ENCODE peak calls at places on chromosomes 13 and 19, in seven cellular contexts. P is astrocyte of the cerebellum, U is pancreas, H is BJ, T is transverse colon, X is HFFc6, Z is H9. F is an unnamed sample.
A peak's percentile ranks its signal among the peaks of the same experiment; 100 is the strongest.

GRCh38 chr13:99955747-99956472 is 15.7 kb downstream of the ZIC5 start:
- DNase-seq in P (peak; percentile 62), U (peak; percentile 59), H (no peak), T (no peak), X (peak; percentile 7), Z (peak; percentile 47), F (no peak)

GRCh38 chr19:55697069-55697440 is 22.0 kb downstream of the EPN1 start:
- DNase-seq in P (no peak), U (no peak), H (no peak), T (no peak), X (no peak), Z (no peak), F (no peak)

GRCh38 chr13:114194853-114195252 is 15.8 kb downstream of the CFAP97D2 start:
- DNase-seq in P (no peak), U (no peak), H (no peak), T (no peak), X (no peak), Z (no peak), F (no peak)

GRCh38 chr19:46787331-46788100 is 878 bp downstream of the SLC1A5 start:
- DNase-seq in P (no peak), U (peak; percentile 87), H (no peak), T (peak; percentile 62), X (peak; percentile 57), Z (peak; percentile 56), F (peak; percentile 54)

GRCh38 chr19:16585808-16586476 is 13.7 kb upstream of the SLC35E1 start:
- DNase-seq in P (no peak), U (peak; percentile 27), H (no peak), T (peak; percentile 62), X (no peak), Z (no peak), F (peak; percentile 78)

GRCh38 chr13:114339779-114340534 is 25.7 kb downstream of the CHAMP1 start:
- DNase-seq in P (peak; percentile 5), U (no peak), H (no peak), T (peak; percentile 59), X (peak; percentile 55), Z (no peak), F (no peak)

GRCh38 chr13:101144808-101145419 is 271.4 kb downstream of the NALCN start:
- DNase-seq in P (peak; percentile 63), U (no peak), H (no peak), T (no peak), X (peak; percentile 41), Z (no peak), F (no peak)

GRCh38 chr19:29785955-29786589 is 25.7 kb upstream of the CCNE1 start:
- DNase-seq in P (no peak), U (no peak), H (no peak), T (no peak), X (no peak), Z (peak; percentile 68), F (no peak)

GRCh38 chr13:80504453-80504852 is 163.5 kb upstream of the SPRY2 start:
- DNase-seq in P (no peak), U (no peak), H (no peak), T (no peak), X (no peak), Z (no peak), F (no peak)

GRCh38 chr19:46408611-46409039 is 4.7 kb downstream of the CCDC8 start:
- DNase-seq in P (no peak), U (peak; percentile 77), H (no peak), T (peak; percentile 51), X (no peak), Z (no peak), F (no peak)

GRCh38 chr19:343941-344624 is 513 bp downstream of the MIER2 start:
- DNase-seq in P (no peak), U (no peak), H (no peak), T (no peak), X (no peak), Z (no peak), F (no peak)

GRCh38 chr13:112452380-112453206 is 76.4 kb downstream of the SPACA7 start:
- DNase-seq in P (no peak), U (peak; percentile 64), H (no peak), T (no peak), X (no peak), Z (peak; percentile 20), F (no peak)

GRCh38 chr19:21092107-21092506 is 10.1 kb downstream of the ZNF714 start:
- DNase-seq in P (no peak), U (no peak), H (peak; percentile 3), T (no peak), X (peak; percentile 14), Z (no peak), F (no peak)

GRCh38 chr13:29760561-29760960 is 89.9 kb downstream of the UBL3 start:
- DNase-seq in P (no peak), U (no peak), H (no peak), T (no peak), X (no peak), Z (no peak), F (no peak)

GRCh38 chr13:30021611-30022010 is 171.2 kb upstream of the UBL3 start:
- DNase-seq in P (no peak), U (no peak), H (no peak), T (no peak), X (peak; percentile 17), Z (no peak), F (no peak)

GRCh38 chr13:26872444-26873173 is 112.0 kb upstream of the GPR12 start:
- DNase-seq in P (no peak), U (no peak), H (no peak), T (peak; percentile 33), X (peak; percentile 24), Z (peak; percentile 81), F (peak; percentile 20)

GRCh38 chr13:72141845-72142470 is 275.0 kb upstream of the DACH1 start:
- DNase-seq in P (peak; percentile 86), U (no peak), H (no peak), T (no peak), X (no peak), Z (no peak), F (no peak)

DNA sequence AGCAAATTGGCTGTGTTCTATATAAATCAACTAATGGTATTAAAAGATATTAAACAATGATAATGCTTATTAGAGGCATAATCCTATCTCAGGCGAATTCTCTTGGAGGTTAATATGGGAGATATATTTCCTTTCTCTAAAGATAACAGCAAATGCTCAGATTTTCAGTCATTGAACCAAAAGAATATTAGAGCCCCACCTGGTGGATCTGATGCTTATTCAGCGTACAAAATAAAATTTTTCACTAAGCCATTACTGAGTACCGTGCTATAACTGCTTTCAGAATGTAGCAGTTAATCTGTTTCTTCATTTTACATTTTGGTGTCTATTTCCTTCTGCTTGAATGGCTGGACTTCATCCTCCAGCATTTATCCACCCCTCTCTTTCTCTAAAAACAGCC is 143.3 kb upstream of the IPO5 start:
- DNase-seq in P (no peak), U (no peak), H (no peak), T (no peak), X (peak; percentile 13), Z (no peak), F (no peak)
- TF ChIP-seq CTCF in P (peak; percentile 42), U (no peak), H (peak; percentile 45), T (no peak), X (peak; percentile 78), Z (peak; percentile 55), F (no peak)

DNA sequence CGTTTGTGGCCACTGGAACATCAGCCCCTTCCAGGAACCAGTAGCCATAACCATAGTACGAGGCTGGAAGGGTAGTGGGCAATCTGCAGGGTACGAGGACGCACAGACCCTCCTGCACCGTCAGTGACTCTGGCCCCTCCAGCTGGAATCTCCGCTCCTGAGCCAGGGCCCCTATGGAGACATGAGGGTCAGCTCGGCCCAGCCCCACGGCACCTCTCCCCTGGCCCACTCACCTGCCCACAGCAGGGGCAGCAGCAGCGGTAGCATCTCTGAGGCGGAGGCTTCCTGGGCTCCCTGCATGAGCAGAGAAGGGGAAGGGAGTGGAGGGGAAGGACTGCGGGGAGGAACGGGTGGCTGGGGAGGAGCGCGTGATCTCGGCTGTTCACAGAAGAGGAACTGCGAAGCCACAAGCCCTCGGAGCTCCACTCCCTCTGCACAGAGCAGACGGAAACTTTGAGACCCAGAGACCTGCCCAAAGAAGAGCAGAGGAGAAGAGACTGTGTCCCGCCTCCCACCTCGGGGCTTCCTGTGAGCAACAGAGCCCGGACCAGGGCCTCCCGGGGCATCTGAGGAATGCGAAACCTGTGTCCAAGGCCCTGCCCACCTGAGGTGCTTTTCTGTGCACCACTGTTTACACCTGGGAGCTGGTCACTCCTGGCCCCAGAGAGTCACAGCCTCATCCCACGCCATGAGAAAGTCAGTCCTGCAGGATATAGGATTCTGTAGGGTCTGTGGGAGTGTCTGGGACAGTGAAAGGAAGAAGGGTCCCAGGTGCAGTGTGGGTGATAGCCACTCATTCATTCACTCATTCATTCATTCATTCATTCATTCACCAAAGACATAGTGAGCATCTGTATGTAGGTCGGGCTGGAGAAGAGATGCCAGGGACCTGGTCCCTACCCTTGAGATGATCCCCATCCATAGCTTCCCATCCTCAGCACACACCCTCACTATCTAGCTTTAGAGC is at the start of gene SIGLEC6:
- DNase-seq in P (no peak), U (no peak), H (no peak), T (peak; percentile 51), X (no peak), Z (no peak), F (peak; percentile 60)
- TF ChIP-seq CTCF in P (no peak), U (no peak), H (no peak), T (no peak), X (no peak), Z (no peak), F (no peak)

GRCh38 chr19:58279925-58280316 is 1.2 kb downstream of the ZNF8 start:
- DNase-seq in P (no peak), U (no peak), H (no peak), T (no peak), X (no peak), Z (no peak), F (no peak)

GRCh38 chr19:58279042-58279924 is 528 bp downstream of the ZNF8 start:
- DNase-seq in P (no peak), U (peak; percentile 88), H (no peak), T (peak; percentile 63), X (peak; percentile 19), Z (peak; percentile 75), F (peak; percentile 45)

GRCh38 chr19:58277748-58278147 is 1.0 kb upstream of the ZNF8 start:
- DNase-seq in P (no peak), U (no peak), H (no peak), T (no peak), X (no peak), Z (no peak), F (no peak)

GRCh38 chr19:58277197-58277596 is 1.6 kb upstream of the ZNF8 start:
- DNase-seq in P (no peak), U (no peak), H (no peak), T (no peak), X (no peak), Z (no peak), F (no peak)

GRCh38 chr19:58278156-58279041 is at the start of gene ZNF8:
- DNase-seq in P (peak; percentile 92), U (peak; percentile 98), H (peak; percentile 87), T (peak; percentile 98), X (peak; percentile 98), Z (peak; percentile 99), F (peak; percentile 88)
- TF ChIP-seq CTCF in P (peak; percentile 13), U (no peak), H (no peak), T (no peak), X (peak; percentile 42), Z (no peak), F (no peak)

GRCh38 chr13:94799330-94799729 is 87.0 kb upstream of the SOX21 start:
- DNase-seq in P (no peak), U (no peak), H (no peak), T (no peak), X (no peak), Z (no peak), F (no peak)

GRCh38 chr13:94795292-94795691 is 82.9 kb upstream of the SOX21 start:
- DNase-seq in P (no peak), U (no peak), H (no peak), T (no peak), X (no peak), Z (no peak), F (no peak)

GRCh38 chr13:94798738-94799137 is 86.4 kb upstream of the SOX21 start:
- DNase-seq in P (no peak), U (no peak), H (no peak), T (no peak), X (no peak), Z (no peak), F (no peak)

GRCh38 chr13:94800423-94800822 is 88.1 kb upstream of the SOX21 start:
- DNase-seq in P (no peak), U (no peak), H (no peak), T (no peak), X (no peak), Z (no peak), F (no peak)
- TF ChIP-seq CTCF in P (no peak), U (no peak), H (no peak), T (no peak), X (peak; percentile 57), Z (peak; percentile 33), F (no peak)

F was measured in activated B cell treated with CpG ODN at 0.5 μM for 24 hours.